ENCODE peak calls at places on chromosomes 2 and 18, in eight cellular contexts. A is heart left ventricle, W is adrenal gland, H is body of pancreas, S is HCT116, X is endothelial cell of umbilical vein, T is HepG2, E is prostate gland. I is an unnamed sample.

GRCh38 chr2:65778126-65778525 is 345.7 kb upstream of the SPRED2 start:
- DNase-seq in A (no peak), W (no peak), H (no peak), S (no peak), X (no peak), T (no peak), E (no peak), I (no peak)

GRCh38 chr18:78878335-78878734 is 101.3 kb upstream of the SALL3 start:
- DNase-seq in A (no peak), W (no peak), H (no peak), S (no peak), X (no peak), T (no peak), E (no peak), I (no peak)

GRCh38 chr2:153940511-153940910 is 68.8 kb downstream of the GALNT13 start:
- DNase-seq in A (no peak), W (no peak), H (no peak), S (no peak), X (no peak), T (no peak), E (no peak), I (peak)

GRCh38 chr18:47901624-47902362 is 28.7 kb downstream of the SMAD2 start:
- DNase-seq in A (no peak), W (no peak), H (no peak), S (no peak), X (no peak), T (no peak), E (no peak), I (no peak)

GRCh38 chr2:174633621-174633927 is 36.0 kb upstream of the WIPF1 start:
- DNase-seq in A (no peak), W (no peak), H (no peak), S (no peak), X (peak), T (no peak), E (no peak), I (no peak)

GRCh38 chr2:7026740-7027139 is 109.5 kb downstream of the RNF144A start:
- DNase-seq in A (no peak), W (peak), H (no peak), S (no peak), X (peak), T (no peak), E (no peak), I (no peak)

GRCh38 chr2:198283149-198283548 is 478.8 kb downstream of the PLCL1 start:
- DNase-seq in A (no peak), W (no peak), H (no peak), S (no peak), X (no peak), T (no peak), E (no peak), I (no peak)

GRCh38 chr2:8796878-8797550 is 40.4 kb downstream of the KIDINS220 start:
- DNase-seq in A (no peak), W (no peak), H (no peak), S (no peak), X (no peak), T (no peak), E (no peak), I (no peak)

GRCh38 chr2:174012347-174013309 is 47.5 kb upstream of the SP3 start:
- DNase-seq in A (peak), W (peak), H (peak), S (no peak), X (peak), T (no peak), E (peak), I (no peak)

GRCh38 chr2:163613155-163613554 is 122.7 kb downstream of the FIGN start:
- DNase-seq in A (no peak), W (no peak), H (no peak), S (no peak), X (no peak), T (no peak), E (no peak), I (no peak)

GRCh38 chr18:62925031-62925688 is 209.8 kb downstream of the PHLPP1 start:
- DNase-seq in A (no peak), W (no peak), H (no peak), S (no peak), X (no peak), T (no peak), E (no peak), I (no peak)

GRCh38 chr2:64408031-64408430 is 45.9 kb upstream of the LGALSL start:
- DNase-seq in A (no peak), W (no peak), H (no peak), S (no peak), X (no peak), T (no peak), E (no peak), I (no peak)

GRCh38 chr2:64405476-64406406 is 48.2 kb upstream of the LGALSL start:
- DNase-seq in A (no peak), W (peak), H (peak), S (no peak), X (peak), T (no peak), E (no peak), I (no peak)

GRCh38 chr2:64404743-64405142 is 49.2 kb upstream of the LGALSL start:
- DNase-seq in A (no peak), W (peak), H (peak), S (no peak), X (no peak), T (peak), E (no peak), I (no peak)

GRCh38 chr2:64404002-64404731 is 49.8 kb upstream of the LGALSL start:
- DNase-seq in A (peak), W (peak), H (peak), S (no peak), X (peak), T (peak), E (peak), I (no peak)

GRCh38 chr2:64406407-64406774 is 47.6 kb upstream of the LGALSL start:
- DNase-seq in A (no peak), W (peak), H (no peak), S (no peak), X (no peak), T (peak), E (no peak), I (no peak)
- H3K4me3 ChIP-seq in A (no peak), W (no peak), H (no peak), S (no peak), X (no peak), T (peak), E (no peak), I (no peak)

GRCh38 chr2:68252407-68253210 is at the start of gene PPP3R1:
- DNase-seq in A (peak), W (peak), H (peak), S (peak), X (peak), T (peak), E (peak), I (peak)
- TF ChIP-seq POLR2A in A (no peak), W (peak), H (peak), S (peak), X (peak), T (peak), E (peak), I (peak)

DNA sequence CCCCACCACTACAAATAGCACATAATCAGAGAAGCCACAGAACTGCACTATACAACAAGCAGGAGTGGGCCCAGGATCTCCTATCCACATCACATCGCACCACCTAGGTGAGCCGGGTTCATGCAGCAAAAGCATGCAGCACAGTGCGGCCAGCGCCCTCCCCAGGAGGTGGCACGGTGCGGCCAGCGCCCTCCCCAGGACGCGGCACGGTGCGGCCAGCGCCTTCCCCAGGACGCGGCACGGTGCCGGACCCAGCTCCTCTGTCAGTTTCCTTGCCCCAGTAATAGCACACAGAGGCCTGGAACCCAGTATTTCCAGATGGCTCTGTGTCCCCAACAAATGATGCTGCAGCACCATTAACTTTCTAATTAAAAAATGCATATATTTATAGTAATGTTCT is 114.1 kb downstream of the EIPR1 start:
- DNase-seq in A (no peak), W (no peak), H (no peak), S (no peak), X (no peak), T (no peak), E (no peak), I (no peak)
- H3K4me3 ChIP-seq in A (no peak), W (no peak), H (no peak), S (no peak), X (no peak), T (no peak), E (no peak), I (no peak)

DNA sequence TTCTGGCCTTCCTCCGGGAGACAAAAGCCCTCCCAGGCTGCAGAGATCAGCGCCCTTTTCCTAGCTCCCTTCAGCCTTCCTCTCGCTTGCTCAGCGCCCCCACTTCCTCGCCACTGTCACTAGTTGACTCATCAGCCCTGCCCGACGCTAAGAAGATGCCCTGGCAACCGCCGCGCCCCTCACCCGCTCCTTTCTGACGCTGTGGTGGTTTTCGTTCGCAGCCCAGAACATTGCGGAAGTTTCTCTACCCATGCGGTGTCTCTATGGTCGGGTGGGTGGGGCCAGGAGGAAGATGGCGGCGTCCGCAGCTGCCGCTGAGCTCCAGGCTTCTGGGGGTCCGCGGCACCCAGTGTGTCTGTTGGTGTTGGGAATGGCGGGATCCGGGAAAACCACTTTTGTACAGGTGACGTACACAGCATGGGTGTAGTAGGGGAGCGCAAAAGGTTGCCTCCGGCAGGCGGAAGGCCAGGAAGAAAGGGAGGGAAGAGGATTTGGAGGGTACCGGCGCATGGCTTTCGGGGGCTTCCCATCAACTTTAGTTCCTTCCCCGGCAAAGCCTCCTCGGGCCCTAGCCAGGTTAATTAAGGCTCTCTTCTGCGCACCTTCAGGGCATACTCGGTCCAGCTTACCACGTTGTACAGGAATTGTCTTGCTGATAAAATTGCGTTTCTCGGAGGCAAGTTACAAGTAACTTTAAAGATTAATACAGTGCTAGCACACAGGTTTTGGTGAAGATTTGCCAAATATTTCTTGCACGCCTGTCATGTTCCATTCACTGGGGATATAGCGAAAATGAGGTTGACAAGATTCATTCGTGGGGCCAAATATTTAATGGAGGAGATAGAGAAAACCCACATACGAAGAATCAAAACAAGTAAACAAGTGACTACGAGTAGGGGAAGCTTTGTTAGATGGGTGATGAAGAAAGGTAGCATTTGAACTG is at the start of the genes CCDC121 and GPN1:
- DNase-seq in A (peak), W (peak), H (peak), S (peak), X (peak), T (peak), E (peak), I (peak)
- TF ChIP-seq POLR2A in A (no peak), W (peak), H (peak), S (peak), X (peak), T (peak), E (peak), I (peak)

GRCh38 chr18:49565656-49566055 is 3.8 kb downstream of the LIPG start:
- DNase-seq in A (no peak), W (peak), H (peak), S (no peak), X (no peak), T (no peak), E (peak), I (no peak)
- H3K4me3 ChIP-seq in A (no peak), W (no peak), H (no peak), S (no peak), X (no peak), T (no peak), E (no peak), I (no peak)

GRCh38 chr2:110114801-110115200 is 821 bp downstream of the MALL start:
- DNase-seq in A (no peak), W (no peak), H (no peak), S (no peak), X (peak), T (no peak), E (no peak), I (peak)
- TF ChIP-seq POLR2A in A (no peak), W (no peak), H (no peak), S (no peak), X (no peak), T (no peak), E (no peak), I (no peak)

DNA sequence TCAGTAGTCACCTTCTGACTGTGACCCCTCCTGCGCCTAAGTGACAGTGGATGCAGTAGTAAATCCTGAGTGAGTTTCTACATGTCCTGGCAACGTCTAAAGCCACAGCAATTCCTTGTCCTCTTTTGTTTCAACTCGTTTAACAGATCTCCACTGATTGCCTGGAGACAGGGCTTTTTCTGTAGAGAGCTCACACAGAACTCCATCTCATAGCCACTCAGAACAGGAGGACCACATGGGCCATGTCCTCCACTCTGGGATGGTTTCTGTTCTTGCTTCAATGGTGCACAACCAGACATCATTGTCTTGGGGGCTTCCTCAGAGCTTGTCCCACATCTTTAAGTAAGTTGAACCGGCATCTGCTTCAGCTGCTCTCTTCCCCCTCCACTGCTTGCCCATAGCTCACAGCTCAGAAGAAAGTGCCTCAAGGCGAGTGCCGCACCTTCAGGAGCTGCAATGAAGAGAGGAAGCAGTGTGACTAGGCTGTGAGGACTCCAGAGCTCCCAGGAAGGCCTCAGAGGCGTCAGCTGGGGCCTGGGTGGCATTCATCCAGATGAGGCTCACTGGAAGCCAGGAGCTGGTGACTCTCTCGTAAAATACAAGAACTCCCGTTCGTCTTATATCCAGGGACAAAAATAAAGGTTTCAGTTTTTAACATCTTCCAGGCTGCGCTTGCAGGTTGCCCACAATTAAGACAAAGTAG is 37.4 kb downstream of the ST3GAL5 start:
- DNase-seq in A (no peak), W (peak), H (no peak), S (no peak), X (no peak), T (no peak), E (peak), I (no peak)
- H3K4me3 ChIP-seq in A (no peak), W (no peak), H (no peak), S (no peak), X (no peak), T (no peak), E (no peak), I (no peak)

I was measured in A549.